ENCODE peak calls at places on chromosomes 13 and 19, in seven cellular contexts. R, Q, P, E, O, T and M are unnamed samples.

GRCh38 chr19:53546766-53547541 is 9.0 kb downstream of the ZNF331 start:
- DNase-seq in R (no peak), E (no peak), T (no peak), P (no peak), Q (no peak), O (no peak), M (no peak)

GRCh38 chr13:95553614-95554385 is 1.3 kb downstream of the CLDN10 start:
- DNase-seq in T (no peak), P (peak), E (no peak), Q (peak), R (no peak), O (no peak), M (no peak)

GRCh38 chr13:49540552-49540951 is 44.8 kb downstream of the PHF11 start:
- DNase-seq in E (no peak), P (no peak), R (no peak), Q (no peak), O (peak), T (no peak), M (no peak)

GRCh38 chr13:104015646-104016396 is 949.6 kb upstream of the SLC10A2 start:
- DNase-seq in E (no peak), T (no peak), P (no peak), O (peak), Q (no peak), R (no peak), M (no peak)

GRCh38 chr13:22195726-22196125 is 524.9 kb downstream of the FGF9 start:
- DNase-seq in R (no peak), E (no peak), P (no peak), T (no peak), Q (no peak), O (no peak), M (no peak)

GRCh38 chr19:14775855-14776254 is 2.5 kb downstream of the ADGRE2 start:
- DNase-seq in O (no peak), E (peak), T (no peak), P (peak), Q (no peak), R (no peak), M (no peak)

GRCh38 chr13:100490692-100491091 is 97.9 kb downstream of the GGACT start:
- DNase-seq in P (peak), O (no peak), E (no peak), Q (no peak), T (no peak), R (no peak), M (no peak)

GRCh38 chr19:8988204-8988603 is 22.0 kb downstream of the MUC16 start:
- DNase-seq in O (no peak), P (peak), E (no peak), Q (no peak), R (peak), T (no peak), M (peak)

GRCh38 chr19:409006-409514 is at the start of gene C2CD4C:
- DNase-seq in T (peak), Q (no peak), R (no peak), O (no peak), P (peak), E (peak), M (peak)

GRCh38 chr13:46552888-46553520 is at the start of gene LRCH1:
- DNase-seq in O (peak), T (peak), R (peak), P (peak), Q (peak), E (peak), M (peak)
- TF ChIP-seq POLR2A in O (peak), T (peak), R (peak), P (peak), Q (peak), E (no peak), M (no peak)

DNA sequence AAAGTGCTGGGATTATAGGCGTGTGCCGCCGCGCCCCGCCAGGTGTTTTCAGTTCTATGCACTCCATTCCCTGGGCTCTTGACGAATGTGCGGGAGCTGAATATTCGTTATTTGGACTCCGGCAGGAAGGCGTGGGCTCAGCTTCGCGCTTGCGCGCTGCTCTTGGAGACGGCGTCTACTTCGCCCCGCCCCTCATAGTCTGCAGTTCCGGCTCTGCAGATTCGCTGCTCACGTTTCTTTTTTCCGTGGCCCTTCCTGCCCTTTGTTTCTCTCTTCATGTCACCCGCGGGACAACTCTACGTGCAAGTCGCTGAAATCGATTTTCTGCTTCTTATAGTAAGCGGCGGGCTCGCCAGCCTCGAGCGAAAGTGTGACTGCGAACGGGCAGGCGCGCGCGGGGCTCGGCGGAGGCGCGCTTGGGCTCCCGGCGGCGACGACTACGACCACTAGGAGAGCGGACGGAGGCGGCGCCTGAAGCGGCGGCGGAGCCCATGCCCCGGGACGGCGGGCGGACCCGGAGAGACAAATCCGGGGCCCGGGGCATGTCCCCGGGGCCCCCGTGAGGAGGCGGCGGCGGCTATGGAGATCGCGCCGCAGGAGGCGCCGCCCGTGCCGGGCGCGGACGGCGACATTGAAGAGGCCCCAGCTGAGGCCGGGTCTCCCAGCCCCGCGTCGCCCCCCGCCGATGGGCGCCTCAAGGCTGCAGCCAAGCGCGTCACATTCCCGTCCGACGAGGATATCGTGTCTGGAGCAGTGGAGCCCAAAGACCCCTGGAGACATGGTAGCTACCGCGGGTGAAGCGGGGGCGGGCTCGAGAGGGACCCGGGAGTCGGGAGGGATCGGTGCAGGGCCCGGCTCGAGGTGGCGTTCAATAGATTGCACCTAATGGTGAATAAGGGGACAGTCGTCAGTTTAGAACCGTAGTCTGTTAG is at the start of gene PPP1R37:
- DNase-seq in R (peak), O (peak), E (peak), T (peak), P (peak), Q (peak), M (peak)
- TF ChIP-seq POLR2A in R (peak), O (peak), E (peak), T (peak), P (no peak), Q (peak), M (peak)

GRCh38 chr19:57689750-57690149 is 8.0 kb downstream of the ZNF551 start:
- DNase-seq in O (no peak), R (no peak), E (no peak), Q (no peak), T (no peak), P (no peak), M (no peak)
- TF ChIP-seq POLR2A in O (no peak), R (no peak), E (no peak), Q (no peak), T (no peak), P (no peak), M (no peak)

GRCh38 chr19:16070366-16070990 is 5.8 kb upstream of the TPM4 start:
- DNase-seq in Q (peak), R (peak), E (peak), O (no peak), P (no peak), T (peak), M (peak)
- TF ChIP-seq POLR2A in Q (no peak), R (no peak), E (no peak), O (no peak), P (no peak), T (peak), M (no peak)